ENCODE peak calls at places on chromosomes 5 and 9, in ten cellular contexts. T, S, L, X, F, J, A, R, C and O are unnamed samples.

GRCh38 chr9:131528886-131529505 is 2.1 kb downstream of the UCK1 start:
- DNase-seq in T (no peak), S (no peak), C (no peak), X (no peak), J (no peak), F (no peak), A (no peak), L (no peak), R (no peak), O (no peak)

GRCh38 chr9:673966-674526 is 167.5 kb upstream of the DMRT1 start:
- DNase-seq in X (no peak), F (no peak), J (no peak), S (no peak), C (no peak), T (no peak), L (no peak), R (no peak), A (no peak), O (no peak)

GRCh38 chr9:19232117-19232829 is 1.8 kb downstream of the DENND4C start:
- DNase-seq in S (no peak), L (no peak), A (no peak), R (no peak), J (no peak), C (no peak), X (peak; percentile 37), T (no peak), F (no peak), O (no peak)

GRCh38 chr5:65926893-65927292 is 518 bp downstream of the ERBIN start:
- DNase-seq in S (no peak), A (no peak), T (no peak), L (no peak), X (no peak), C (no peak), F (peak; percentile 16), J (no peak), R (no peak), O (no peak)

GRCh38 chr9:124794902-124795491 is 18.1 kb downstream of the OLFML2A start:
- DNase-seq in T (no peak), S (no peak), F (no peak), R (no peak), C (no peak), X (no peak), J (no peak), A (no peak), L (no peak), O (no peak)

GRCh38 chr5:82147860-82148573 is 130.1 kb downstream of the RPS23 start:
- DNase-seq in J (no peak), F (peak; percentile 90), X (no peak), L (no peak), R (no peak), A (no peak), S (no peak), C (no peak), T (no peak), O (no peak)

GRCh38 chr9:73104342-73104741 is 47.3 kb upstream of the ANXA1 start:
- DNase-seq in S (no peak), C (no peak), X (no peak), L (no peak), A (no peak), R (no peak), J (no peak), F (no peak), T (no peak), O (no peak)

GRCh38 chr9:82117025-82117424 is 128.5 kb downstream of the SPATA31D1 start:
- DNase-seq in C (no peak), S (no peak), A (no peak), T (no peak), L (no peak), X (peak; percentile 51), R (no peak), F (peak; percentile 10), J (no peak), O (no peak)

GRCh38 chr9:83185517-83186192 is 122.7 kb upstream of the RASEF start:
- DNase-seq in S (no peak), F (no peak), J (no peak), C (no peak), X (no peak), L (no peak), R (no peak), A (no peak), T (no peak), O (no peak)

GRCh38 chr5:989961-990530 is 18.6 kb upstream of the NKD2 start:
- DNase-seq in J (no peak), R (no peak), A (peak; percentile 73), X (no peak), T (peak; percentile 65), S (peak; percentile 73), F (peak; percentile 57), L (peak; percentile 42), C (no peak), O (peak; percentile 90)

GRCh38 chr9:2015581-2016410 is 649 bp downstream of the SMARCA2 start:
- DNase-seq in C (peak; percentile 14), F (peak; percentile 47), R (no peak), L (peak; percentile 53), J (peak; percentile 38), T (peak; percentile 64), S (peak; percentile 62), A (peak; percentile 57), X (peak; percentile 29), O (peak; percentile 88)

GRCh38 chr9:107810493-107810931 is 320.9 kb upstream of the KLF4 start:
- DNase-seq in S (no peak), A (no peak), C (no peak), T (peak; percentile 34), F (peak; percentile 53), X (no peak), J (no peak), L (no peak), R (no peak), O (no peak)

GRCh38 chr9:37969558-37970300 is 65.8 kb upstream of the SLC25A51 start:
- DNase-seq in T (no peak), F (no peak), L (no peak), S (no peak), A (no peak), R (no peak), X (no peak), J (no peak), C (no peak), O (no peak)

GRCh38 chr5:14385022-14385421 is 196.6 kb upstream of the OTULINL start:
- DNase-seq in X (no peak), T (no peak), S (no peak), J (no peak), R (no peak), L (no peak), A (peak; percentile 12), F (no peak), C (no peak), O (no peak)

GRCh38 chr9:133589454-133590227 is 19.5 kb downstream of the FAM163B start:
- DNase-seq in R (no peak), A (no peak), T (no peak), C (peak; percentile 6), X (no peak), J (peak; percentile 16), F (no peak), L (no peak), S (no peak), O (peak; percentile 55)